ENCODE peak calls at places on chromosomes 13 and 19, in six cellular contexts. One of them, this sample, is unnamed.

GRCh38 chr13:46075811-46076210 is 23.3 kb upstream of the ZC3H13 start:
- DNase-seq in lower leg skin: no peak
- DNase-seq in germinal center: no peak
- DNase-seq in NCI-H146: no peak
- DNase-seq in RWPE1: no peak
- DNase-seq in progenitor cell of endocrine pancreas: no peak
- DNase-seq in this sample: no peak

GRCh38 chr13:50757021-50757420 is 86.5 kb downstream of the DLEU7 start:
- DNase-seq in lower leg skin: no peak
- DNase-seq in germinal center: no peak
- DNase-seq in NCI-H146: no peak
- DNase-seq in RWPE1: no peak
- DNase-seq in progenitor cell of endocrine pancreas: no peak
- DNase-seq in this sample: no peak

GRCh38 chr19:56566904-56567273 is 379 bp upstream of the ZNF470 start:
- DNase-seq in lower leg skin: peak; percentile 37
- DNase-seq in germinal center: peak; percentile 48
- DNase-seq in NCI-H146: peak; percentile 63
- DNase-seq in RWPE1: peak; percentile 26
- DNase-seq in progenitor cell of endocrine pancreas: peak; percentile 25
- DNase-seq in this sample: peak; percentile 32

GRCh38 chr19:47682939-47683338 is 30.3 kb upstream of the EHD2 start:
- DNase-seq in lower leg skin: no peak
- DNase-seq in germinal center: no peak
- DNase-seq in NCI-H146: no peak
- DNase-seq in RWPE1: no peak
- DNase-seq in progenitor cell of endocrine pancreas: no peak
- DNase-seq in this sample: no peak

GRCh38 chr13:96338030-96338429 is 248.1 kb downstream of the HS6ST3 start:
- DNase-seq in lower leg skin: no peak
- DNase-seq in germinal center: no peak
- DNase-seq in NCI-H146: no peak
- DNase-seq in RWPE1: no peak
- DNase-seq in progenitor cell of endocrine pancreas: no peak
- DNase-seq in this sample: no peak

GRCh38 chr19:3061214-3062161 is 807 bp downstream of the TLE5 start:
- DNase-seq in lower leg skin: no peak
- DNase-seq in germinal center: peak; percentile 80
- DNase-seq in NCI-H146: peak; percentile 30
- DNase-seq in RWPE1: peak; percentile 35
- DNase-seq in progenitor cell of endocrine pancreas: no peak
- DNase-seq in this sample: no peak

GRCh38 chr13:40681341-40682051 is 15.1 kb upstream of the FOXO1 start:
- DNase-seq in lower leg skin: no peak
- DNase-seq in germinal center: no peak
- DNase-seq in NCI-H146: no peak
- DNase-seq in RWPE1: no peak
- DNase-seq in progenitor cell of endocrine pancreas: no peak
- DNase-seq in this sample: no peak

GRCh38 chr19:6229951-6230712 is 49.6 kb downstream of the MLLT1 start:
- DNase-seq in lower leg skin: no peak
- DNase-seq in germinal center: no peak
- DNase-seq in NCI-H146: no peak
- DNase-seq in RWPE1: no peak
- DNase-seq in progenitor cell of endocrine pancreas: no peak
- DNase-seq in this sample: no peak

GRCh38 chr19:36775768-36776167 is 3.2 kb upstream of the ZNF850 start:
- DNase-seq in lower leg skin: no peak
- DNase-seq in germinal center: no peak
- DNase-seq in NCI-H146: no peak
- DNase-seq in RWPE1: no peak
- DNase-seq in progenitor cell of endocrine pancreas: no peak
- DNase-seq in this sample: no peak

GRCh38 chr19:2230807-2231533 is 5.2 kb downstream of the PLEKHJ1 start:
- DNase-seq in lower leg skin: no peak
- DNase-seq in germinal center: no peak
- DNase-seq in NCI-H146: no peak
- DNase-seq in RWPE1: no peak
- DNase-seq in progenitor cell of endocrine pancreas: no peak
- DNase-seq in this sample: no peak

GRCh38 chr19:8569066-8569761 is 8.0 kb downstream of the MYO1F start:
- DNase-seq in lower leg skin: peak; percentile 56
- DNase-seq in germinal center: no peak
- DNase-seq in NCI-H146: no peak
- DNase-seq in RWPE1: peak; percentile 42
- DNase-seq in progenitor cell of endocrine pancreas: no peak
- DNase-seq in this sample: no peak

GRCh38 chr13:34884366-34884765 is 57.7 kb upstream of the NBEA start:
- DNase-seq in lower leg skin: no peak
- DNase-seq in germinal center: no peak
- DNase-seq in NCI-H146: no peak
- DNase-seq in RWPE1: no peak
- DNase-seq in progenitor cell of endocrine pancreas: no peak
- DNase-seq in this sample: no peak

GRCh38 chr19:33801411-33801810 is 4.7 kb downstream of the KCTD15 start:
- DNase-seq in lower leg skin: no peak
- DNase-seq in germinal center: no peak
- DNase-seq in NCI-H146: no peak
- DNase-seq in RWPE1: no peak
- DNase-seq in progenitor cell of endocrine pancreas: no peak
- DNase-seq in this sample: no peak

GRCh38 chr19:40530091-40530901 is 46.4 kb upstream of the SHKBP1 start:
- DNase-seq in lower leg skin: no peak
- DNase-seq in germinal center: peak; percentile 58
- DNase-seq in NCI-H146: peak; percentile 34
- DNase-seq in RWPE1: no peak
- DNase-seq in progenitor cell of endocrine pancreas: peak; percentile 62
- DNase-seq in this sample: peak; percentile 58

GRCh38 chr13:43424386-43424785 is 362.4 kb downstream of the ENOX1 start:
- DNase-seq in lower leg skin: no peak
- DNase-seq in germinal center: no peak
- DNase-seq in NCI-H146: peak; percentile 42
- DNase-seq in RWPE1: no peak
- DNase-seq in progenitor cell of endocrine pancreas: no peak
- DNase-seq in this sample: no peak

GRCh38 chr19:34321735-34322134 is 43.3 kb upstream of the GPI start:
- DNase-seq in lower leg skin: no peak
- DNase-seq in germinal center: no peak
- DNase-seq in NCI-H146: no peak
- DNase-seq in RWPE1: no peak
- DNase-seq in progenitor cell of endocrine pancreas: no peak
- DNase-seq in this sample: no peak

GRCh38 chr13:40812724-40813445 is 23.5 kb downstream of the SLC25A15 start:
- DNase-seq in lower leg skin: no peak
- DNase-seq in germinal center: no peak
- DNase-seq in NCI-H146: no peak
- DNase-seq in RWPE1: peak; percentile 31
- DNase-seq in progenitor cell of endocrine pancreas: no peak
- DNase-seq in this sample: no peak

GRCh38 chr13:96229356-96229755 is 139.4 kb downstream of the HS6ST3 start:
- DNase-seq in lower leg skin: no peak
- DNase-seq in germinal center: no peak
- DNase-seq in NCI-H146: peak; percentile 38
- DNase-seq in RWPE1: no peak
- DNase-seq in progenitor cell of endocrine pancreas: no peak
- DNase-seq in this sample: no peak

GRCh38 chr13:26600345-26600761 is 42.9 kb downstream of the WASF3 start:
- DNase-seq in lower leg skin: peak; percentile 18
- DNase-seq in germinal center: no peak
- DNase-seq in NCI-H146: no peak
- DNase-seq in RWPE1: no peak
- DNase-seq in progenitor cell of endocrine pancreas: no peak
- DNase-seq in this sample: no peak

GRCh38 chr13:76361868-76362267 is 524.3 kb downstream of the KCTD12 start:
- DNase-seq in lower leg skin: no peak
- DNase-seq in germinal center: no peak
- DNase-seq in NCI-H146: no peak
- DNase-seq in RWPE1: no peak
- DNase-seq in progenitor cell of endocrine pancreas: no peak
- DNase-seq in this sample: no peak

GRCh38 chr19:29694669-29695627 is 20.1 kb downstream of the C19orf12 start:
- DNase-seq in lower leg skin: peak; percentile 73
- DNase-seq in germinal center: peak; percentile 73
- DNase-seq in NCI-H146: peak; percentile 41
- DNase-seq in RWPE1: peak; percentile 19
- DNase-seq in progenitor cell of endocrine pancreas: peak; percentile 68
- DNase-seq in this sample: peak; percentile 84

GRCh38 chr13:80245162-80245733 is 95.7 kb downstream of the SPRY2 start:
- DNase-seq in lower leg skin: no peak
- DNase-seq in germinal center: no peak
- DNase-seq in NCI-H146: no peak
- DNase-seq in RWPE1: no peak
- DNase-seq in progenitor cell of endocrine pancreas: no peak
- DNase-seq in this sample: no peak

GRCh38 chr19:3580156-3580955 is 4.9 kb upstream of the GIPC3 start:
- DNase-seq in lower leg skin: no peak
- DNase-seq in germinal center: no peak
- DNase-seq in NCI-H146: no peak
- DNase-seq in RWPE1: no peak
- DNase-seq in progenitor cell of endocrine pancreas: no peak
- DNase-seq in this sample: no peak

GRCh38 chr13:75910591-75910990 is 274.5 kb downstream of the LMO7 start:
- DNase-seq in lower leg skin: no peak
- DNase-seq in germinal center: no peak
- DNase-seq in NCI-H146: no peak
- DNase-seq in RWPE1: no peak
- DNase-seq in progenitor cell of endocrine pancreas: no peak
- DNase-seq in this sample: no peak

GRCh38 chr19:29154163-29154562 is 58.8 kb downstream of the UQCRFS1 start:
- DNase-seq in lower leg skin: no peak
- DNase-seq in germinal center: no peak
- DNase-seq in NCI-H146: no peak
- DNase-seq in RWPE1: no peak
- DNase-seq in progenitor cell of endocrine pancreas: no peak
- DNase-seq in this sample: no peak

GRCh38 chr13:48709213-48709612 is 55.5 kb downstream of the CYSLTR2 start:
- DNase-seq in lower leg skin: no peak
- DNase-seq in germinal center: no peak
- DNase-seq in NCI-H146: no peak
- DNase-seq in RWPE1: peak; percentile 21
- DNase-seq in progenitor cell of endocrine pancreas: no peak
- DNase-seq in this sample: no peak

GRCh38 chr19:389246-389934 is 19.6 kb downstream of the C2CD4C start:
- DNase-seq in lower leg skin: no peak
- DNase-seq in germinal center: no peak
- DNase-seq in NCI-H146: no peak
- DNase-seq in RWPE1: no peak
- DNase-seq in progenitor cell of endocrine pancreas: no peak
- DNase-seq in this sample: no peak

GRCh38 chr13:21033224-21033855 is 28.0 kb downstream of the LATS2 start:
- DNase-seq in lower leg skin: peak; percentile 82
- DNase-seq in germinal center: no peak
- DNase-seq in NCI-H146: no peak
- DNase-seq in RWPE1: no peak
- DNase-seq in progenitor cell of endocrine pancreas: no peak
- DNase-seq in this sample: no peak

GRCh38 chr13:99416411-99417121 is 84.7 kb upstream of the TM9SF2 start:
- DNase-seq in lower leg skin: no peak
- DNase-seq in germinal center: no peak
- DNase-seq in NCI-H146: no peak
- DNase-seq in RWPE1: no peak
- DNase-seq in progenitor cell of endocrine pancreas: no peak
- DNase-seq in this sample: no peak

GRCh38 chr13:27605099-27605498 is 15.2 kb downstream of the LNX2 start:
- DNase-seq in lower leg skin: no peak
- DNase-seq in germinal center: no peak
- DNase-seq in NCI-H146: no peak
- DNase-seq in RWPE1: no peak
- DNase-seq in progenitor cell of endocrine pancreas: no peak
- DNase-seq in this sample: no peak

GRCh38 chr19:51472607-51473006 is 5.7 kb upstream of the CEACAM18 start:
- DNase-seq in lower leg skin: no peak
- DNase-seq in germinal center: no peak
- DNase-seq in NCI-H146: no peak
- DNase-seq in RWPE1: no peak
- DNase-seq in progenitor cell of endocrine pancreas: no peak
- DNase-seq in this sample: no peak

GRCh38 chr19:30667227-30667626 is 295.0 kb downstream of the ZNF536 start:
- DNase-seq in lower leg skin: no peak
- DNase-seq in germinal center: no peak
- DNase-seq in NCI-H146: no peak
- DNase-seq in RWPE1: no peak
- DNase-seq in progenitor cell of endocrine pancreas: no peak
- DNase-seq in this sample: no peak

GRCh38 chr19:18961767-18962423 is 20.9 kb upstream of the HOMER3 start:
- DNase-seq in lower leg skin: no peak
- DNase-seq in germinal center: peak; percentile 60
- DNase-seq in NCI-H146: peak; percentile 94
- DNase-seq in RWPE1: no peak
- DNase-seq in progenitor cell of endocrine pancreas: peak; percentile 41
- DNase-seq in this sample: no peak